ENCODE peak calls at places on chromosomes 5 and 9, in eight cellular contexts. S is activated B cell treated with CpG ODN at 0.5 μM for 24 hours; Q is stimulated activated CD8-positive, alpha-beta memory T cell treated with anti-CD3 and anti-CD28 coated beads, Interleukin-2, amount 100 ng/mL, for 48 hours; R is lower lobe of right lung; J is HCEC 1CT; T is thoracic aorta; D is effector memory CD4-positive, alpha-beta T cell; U is T-helper 17 cell. H is an unnamed sample.

GRCh38 chr5:136199408-136199807 is 6.4 kb upstream of the SMIM32 start:
- DNase-seq in S (no peak), Q (no peak), R (no peak), J (no peak), T (no peak), D (no peak), U (no peak), H (no peak)

GRCh38 chr5:8396756-8397155 is 527.8 kb downstream of the MTRR start:
- DNase-seq in S (no peak), Q (no peak), R (no peak), J (no peak), T (no peak), D (no peak), U (no peak), H (no peak)

GRCh38 chr5:154654484-154655375 is 100.4 kb upstream of the LARP1 start:
- DNase-seq in S (no peak), Q (no peak), R (no peak), J (no peak), T (no peak), D (no peak), U (no peak), H (no peak)

GRCh38 chr9:13896047-13896446 is 417.9 kb downstream of the NFIB start:
- DNase-seq in S (no peak), Q (no peak), R (no peak), J (no peak), T (no peak), D (no peak), U (no peak), H (no peak)

GRCh38 chr9:121648799-121649198 is 2.6 kb upstream of the DAB2IP start:
- DNase-seq in S (no peak), Q (no peak), R (no peak), J (no peak), T (no peak), D (no peak), U (no peak), H (no peak)

GRCh38 chr5:129367883-129368282 is 92.2 kb upstream of the ADAMTS19 start:
- DNase-seq in S (no peak), Q (no peak), R (no peak), J (peak; percentile 74), T (no peak), D (no peak), U (no peak), H (no peak)

GRCh38 chr9:98332405-98332831 is 77.0 kb upstream of the TBC1D2 start:
- DNase-seq in S (no peak), Q (no peak), R (no peak), J (no peak), T (no peak), D (no peak), U (no peak), H (no peak)

GRCh38 chr9:88174324-88174723 is 36.0 kb upstream of the SPATA31C2 start:
- DNase-seq in S (no peak), Q (no peak), R (no peak), J (no peak), T (no peak), D (no peak), U (no peak), H (peak; percentile 5)

GRCh38 chr9:347667-348292 is 133.1 kb downstream of the DOCK8 start:
- DNase-seq in S (no peak), Q (no peak), R (no peak), J (peak; percentile 20), T (no peak), D (no peak), U (no peak), H (peak; percentile 47)

GRCh38 chr9:35948451-35948850 is 9.5 kb downstream of the OR2S2 start:
- DNase-seq in S (no peak), Q (no peak), R (no peak), J (no peak), T (no peak), D (no peak), U (no peak), H (no peak)

GRCh38 chr5:112312295-112312694 is 106.8 kb downstream of the EPB41L4A start:
- DNase-seq in S (no peak), Q (no peak), R (no peak), J (no peak), T (no peak), D (no peak), U (no peak), H (peak; percentile 12)

GRCh38 chr5:57532513-57533497 is 50.2 kb upstream of the ACTBL2 start:
- DNase-seq in S (no peak), Q (no peak), R (no peak), J (no peak), T (no peak), D (no peak), U (no peak), H (no peak)

GRCh38 chr5:171874210-171874609 is 88.6 kb downstream of the SMIM23 start:
- DNase-seq in S (no peak), Q (no peak), R (no peak), J (peak; percentile 51), T (no peak), D (no peak), U (no peak), H (no peak)

GRCh38 chr5:81633471-81633870 is 117.4 kb downstream of the SSBP2 start:
- DNase-seq in S (no peak), Q (no peak), R (no peak), J (no peak), T (no peak), D (no peak), U (no peak), H (no peak)